ENCODE peak calls at places on chromosomes 2 and 18, in four cellular contexts. Q, I, C and Z are unnamed samples.

GRCh38 chr18:58580078-58580477 is 48.8 kb downstream of the ALPK2 start:
- DNase-seq in C (no peak), Q (no peak), I (no peak), Z (peak; percentile 27)

GRCh38 chr2:211216221-211216620 is 659.8 kb downstream of the CPS1 start:
- DNase-seq in I (no peak), Q (no peak), C (no peak), Z (peak; percentile 13)

GRCh38 chr2:38750793-38751042 is 443 bp downstream of the SRSF7 start:
- DNase-seq in Q (peak; percentile 74), C (no peak), I (no peak), Z (peak; percentile 76)

GRCh38 chr2:17122887-17123501 is 395.2 kb downstream of the RAD51AP2 start:
- DNase-seq in C (no peak), I (no peak), Q (peak; percentile 93), Z (no peak)

GRCh38 chr2:134500211-134500935 is 218.4 kb downstream of the TMEM163 start:
- DNase-seq in Q (no peak), C (no peak), I (no peak), Z (no peak)

GRCh38 chr2:85850451-85850850 is 38.3 kb downstream of the ST3GAL5 start:
- DNase-seq in C (no peak), I (no peak), Q (no peak), Z (no peak)

GRCh38 chr2:216492951-216493685 is 5.5 kb upstream of the RPL37A start:
- DNase-seq in I (no peak), Q (no peak), C (no peak), Z (no peak)

GRCh38 chr2:217711236-217711635 is 291.6 kb downstream of the TNS1 start:
- DNase-seq in Q (no peak), C (no peak), I (no peak), Z (no peak)

GRCh38 chr2:46439582-46439981 is 39.8 kb upstream of the TMEM247 start:
- DNase-seq in I (peak; percentile 60), Q (peak; percentile 75), C (no peak), Z (no peak)

DNA sequence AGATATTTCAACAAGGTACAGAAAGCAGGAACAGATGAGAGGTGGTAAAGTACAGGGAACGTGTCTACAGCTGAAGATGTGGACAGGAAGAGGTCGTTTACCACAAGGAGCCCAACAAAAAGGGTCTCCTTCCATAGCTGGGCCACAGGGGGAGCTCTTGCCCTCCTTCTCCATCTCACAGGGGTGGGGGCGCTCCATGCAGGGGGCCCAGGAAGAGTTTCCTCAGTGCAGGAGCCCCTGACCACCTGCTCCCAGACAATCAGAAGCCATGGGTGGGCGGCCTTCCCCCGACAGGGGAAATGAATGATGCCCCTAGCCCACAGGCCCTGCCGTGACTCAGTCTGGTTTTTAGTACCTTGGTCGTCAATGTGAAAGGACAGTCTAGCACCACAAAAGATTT is 163.6 kb upstream of the ZNF516 start:
- DNase-seq in C (no peak), Q (peak; percentile 13), I (no peak), Z (peak; percentile 5)
- TF ChIP-seq CTCF in C (peak; percentile 22), Q (peak; percentile 47), I (peak; percentile 52), Z (no peak)

DNA sequence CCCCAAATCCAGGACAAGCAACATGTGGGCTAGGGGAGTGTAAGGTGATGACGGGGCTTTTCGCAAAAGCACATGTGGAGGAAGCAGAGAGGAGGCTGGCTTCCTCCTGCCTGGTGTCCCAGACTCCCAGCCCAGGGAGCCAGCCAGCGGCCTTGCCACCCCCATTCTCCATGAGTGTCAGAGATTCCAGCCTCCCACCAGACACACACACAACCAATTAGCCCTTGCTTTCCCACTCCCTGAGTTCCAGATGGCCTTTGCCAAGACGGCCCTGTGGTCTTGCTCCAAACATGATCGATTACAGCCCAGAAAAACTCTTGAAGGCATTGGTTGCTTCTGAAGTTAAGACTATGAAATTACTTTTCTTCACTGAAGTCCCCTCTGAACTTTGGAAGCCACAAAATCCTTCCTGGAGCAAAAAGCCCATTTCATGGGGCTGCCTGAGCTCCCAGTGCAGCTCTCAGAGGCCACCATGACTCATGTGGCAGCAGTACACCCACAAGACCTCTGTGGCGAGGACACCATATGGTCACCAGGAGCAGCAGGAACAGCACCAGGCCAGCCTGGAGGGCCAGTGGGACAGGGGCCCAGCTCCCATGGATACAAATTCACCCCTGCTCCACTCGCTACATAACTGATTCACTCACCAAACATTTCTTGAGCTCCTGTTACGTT is 69.1 kb upstream of the PID1 start:
- DNase-seq in C (no peak), I (no peak), Q (no peak), Z (no peak)
- TF ChIP-seq MYC in C (no peak), I (no peak), Q (no peak), Z (no peak)

DNA sequence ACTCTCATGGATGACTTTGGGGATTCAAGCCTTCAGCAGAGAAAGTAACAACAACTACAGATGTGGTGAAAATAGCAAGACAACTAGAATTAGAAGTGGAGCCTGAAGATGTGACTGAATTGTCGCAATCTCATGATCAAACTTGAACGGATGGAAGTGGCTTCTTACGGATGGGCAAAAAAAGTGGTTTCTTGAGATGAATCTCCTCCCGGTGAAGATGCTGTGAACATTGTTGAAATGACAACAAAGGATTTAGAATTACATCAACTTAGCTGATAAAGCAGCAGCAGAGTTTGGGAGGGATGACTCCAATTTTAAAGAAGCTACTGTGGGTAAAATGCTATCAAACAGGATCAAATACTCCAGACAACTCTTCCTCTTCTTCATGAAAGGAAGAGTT is 43.1 kb downstream of the AAK1 start:
- DNase-seq in I (no peak), C (no peak), Q (no peak), Z (no peak)
- TF ChIP-seq SMC3 in I (no peak), C (no peak), Q (no peak), Z (no peak)

DNA sequence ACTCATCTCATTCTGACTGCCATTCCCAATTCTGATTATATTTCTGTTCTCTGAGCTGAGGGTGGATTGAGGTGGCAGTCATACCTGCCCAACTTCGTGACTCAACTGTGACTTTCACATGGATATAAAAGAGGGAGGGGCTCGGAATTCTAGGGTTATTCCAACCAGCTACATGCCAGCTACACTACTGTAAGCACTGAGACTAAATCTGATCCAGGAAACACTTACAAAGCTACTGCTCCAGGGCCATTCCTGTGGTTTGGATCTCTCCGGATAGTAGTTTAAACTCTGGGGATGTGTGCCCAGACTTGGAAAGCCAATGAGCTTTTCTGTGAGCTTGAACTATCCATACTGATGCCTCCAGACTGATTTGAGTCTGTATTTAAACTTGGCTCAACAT is 7.9 kb downstream of the MAP2 start:
- DNase-seq in C (no peak), Q (no peak), I (no peak), Z (no peak)
- TF ChIP-seq CTCF in C (no peak), Q (no peak), I (no peak), Z (no peak)

GRCh38 chr18:48887905-48888531 is 62.7 kb downstream of the SMAD7 start:
- DNase-seq in Q (no peak), I (no peak), C (no peak), Z (no peak)
- TF ChIP-seq MYC in Q (no peak), I (no peak), C (no peak), Z (no peak)

GRCh38 chr2:239832101-239832994 is 192.8 kb downstream of the NDUFA10 start:
- DNase-seq in Q (no peak), I (no peak), C (no peak), Z (no peak)
- TF ChIP-seq SMC3 in Q (no peak), I (no peak), C (no peak), Z (no peak)